ENCODE peak calls at places on chromosomes 16 and 17, in four cellular contexts. One of them, this sample, is unnamed.

GRCh38 chr16:72878301-72879269 is 169.3 kb downstream of the ZFHX3 start:
- DNase-seq in psoas muscle: no peak
- DNase-seq in nephron progenitor cell: no peak
- DNase-seq in AG04449: no peak
- DNase-seq in this sample: no peak

GRCh38 chr17:14052886-14053615 is 16.3 kb upstream of the COX10 start:
- DNase-seq in psoas muscle: no peak
- DNase-seq in nephron progenitor cell: no peak
- DNase-seq in AG04449: no peak
- DNase-seq in this sample: no peak

GRCh38 chr17:61405047-61405685 is 5.5 kb downstream of the TBX2 start:
- DNase-seq in psoas muscle: peak
- DNase-seq in nephron progenitor cell: peak
- DNase-seq in AG04449: no peak
- DNase-seq in this sample: no peak

GRCh38 chr17:83160443-83161297 is 81.3 kb downstream of the METRNL start:
- DNase-seq in psoas muscle: no peak
- DNase-seq in nephron progenitor cell: no peak
- DNase-seq in AG04449: no peak
- DNase-seq in this sample: no peak

GRCh38 chr17:52762794-52763167 is 604.3 kb upstream of the CA10 start:
- DNase-seq in psoas muscle: no peak
- DNase-seq in nephron progenitor cell: no peak
- DNase-seq in AG04449: no peak
- DNase-seq in this sample: no peak

GRCh38 chr16:15827709-15828343 is 29.0 kb downstream of the MYH11 start:
- DNase-seq in psoas muscle: no peak
- DNase-seq in nephron progenitor cell: no peak
- DNase-seq in AG04449: no peak
- DNase-seq in this sample: no peak

GRCh38 chr17:32117399-32117798 is 24.9 kb upstream of the RHOT1 start:
- DNase-seq in psoas muscle: no peak
- DNase-seq in nephron progenitor cell: no peak
- DNase-seq in AG04449: no peak
- DNase-seq in this sample: no peak

GRCh38 chr17:79977161-79977631 is 58.5 kb downstream of the TBC1D16 start:
- DNase-seq in psoas muscle: no peak
- DNase-seq in nephron progenitor cell: no peak
- DNase-seq in AG04449: no peak
- DNase-seq in this sample: no peak

GRCh38 chr17:37673386-37673785 is 30.1 kb upstream of the DDX52 start:
- DNase-seq in psoas muscle: no peak
- DNase-seq in nephron progenitor cell: no peak
- DNase-seq in AG04449: no peak
- DNase-seq in this sample: no peak

GRCh38 chr16:74477226-74477625 is 55.9 kb upstream of the CLEC18B start:
- DNase-seq in psoas muscle: no peak
- DNase-seq in nephron progenitor cell: no peak
- DNase-seq in AG04449: no peak
- DNase-seq in this sample: no peak

GRCh38 chr16:87924041-87924851 is 12.1 kb downstream of the CA5A start:
- DNase-seq in psoas muscle: no peak
- DNase-seq in nephron progenitor cell: no peak
- DNase-seq in AG04449: no peak
- DNase-seq in this sample: no peak

GRCh38 chr16:72995151-72995881 is 52.6 kb downstream of the ZFHX3 start:
- DNase-seq in psoas muscle: no peak
- DNase-seq in nephron progenitor cell: peak
- DNase-seq in AG04449: no peak
- DNase-seq in this sample: peak

DNA sequence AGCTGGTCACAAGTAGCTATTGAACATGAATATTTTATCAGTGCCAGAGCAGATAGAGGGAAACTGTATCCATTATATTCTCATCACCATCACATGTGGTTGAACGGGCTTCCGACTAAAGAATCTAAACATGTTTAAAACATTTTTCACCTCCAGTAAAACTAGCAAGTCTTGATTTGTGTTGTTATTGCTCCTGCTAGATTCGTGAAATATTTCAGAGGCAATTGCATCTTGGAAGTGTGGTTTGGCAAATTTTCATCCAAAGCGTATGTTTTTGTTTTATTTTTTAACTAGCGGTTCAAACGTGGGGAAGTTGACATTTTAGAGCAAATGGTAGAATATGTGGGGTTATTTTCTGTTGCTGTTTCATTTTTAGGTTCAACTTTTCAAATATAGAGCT is 483.0 kb downstream of the CDH13 start:
- DNase-seq in psoas muscle: no peak
- DNase-seq in nephron progenitor cell: no peak
- DNase-seq in AG04449: no peak
- DNase-seq in this sample: no peak
- TF ChIP-seq CTCF in psoas muscle: no peak
- TF ChIP-seq CTCF in nephron progenitor cell: no peak
- TF ChIP-seq CTCF in AG04449: no peak
- TF ChIP-seq CTCF in this sample: no peak

DNA sequence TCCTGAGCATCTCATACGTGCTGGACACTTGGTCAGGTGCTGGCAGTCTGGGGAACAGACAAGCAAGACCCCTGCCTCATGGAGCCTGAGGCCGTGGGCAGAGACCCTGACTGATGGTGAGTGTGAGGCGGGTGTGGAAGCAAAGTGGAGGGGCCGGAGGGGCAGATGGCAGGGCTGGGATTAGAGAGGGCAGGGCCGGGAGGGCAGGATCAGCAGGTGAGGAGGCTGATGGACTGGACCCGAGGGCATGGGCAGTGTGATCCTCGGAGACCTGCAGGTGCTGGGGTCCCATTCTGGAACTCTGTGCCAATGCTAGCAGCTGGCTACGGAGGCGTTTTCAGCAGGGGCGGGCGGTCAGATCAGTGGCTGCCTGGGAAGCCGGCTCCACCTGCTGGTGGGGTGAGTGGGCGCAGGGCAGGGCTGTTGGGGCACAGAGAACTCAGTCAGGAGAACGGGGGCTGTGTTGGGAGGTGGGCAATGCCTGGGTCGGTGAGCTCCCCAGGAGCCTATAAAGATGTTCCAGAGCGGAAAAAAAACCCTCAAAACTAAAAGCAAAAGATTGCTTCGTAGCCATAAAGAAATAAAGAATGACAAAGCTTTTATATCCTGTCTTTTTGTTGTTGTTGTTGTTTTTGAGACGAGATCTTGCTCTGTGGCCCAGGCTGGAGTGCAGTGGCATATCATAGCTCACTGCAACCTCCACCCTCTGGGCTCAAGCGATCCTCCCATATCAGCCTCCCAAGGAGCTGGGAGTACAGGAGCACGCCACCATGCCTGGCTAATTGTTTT is 8.9 kb upstream of the C16orf74 start:
- DNase-seq in psoas muscle: peak
- DNase-seq in nephron progenitor cell: no peak
- DNase-seq in AG04449: no peak
- DNase-seq in this sample: no peak
- TF ChIP-seq CTCF in psoas muscle: peak
- TF ChIP-seq CTCF in nephron progenitor cell: no peak
- TF ChIP-seq CTCF in AG04449: peak
- TF ChIP-seq CTCF in this sample: peak

GRCh38 chr17:57665696-57666095 is 79.4 kb downstream of the CCDC182 start:
- DNase-seq in psoas muscle: no peak
- DNase-seq in nephron progenitor cell: no peak
- DNase-seq in AG04449: no peak
- DNase-seq in this sample: no peak

GRCh38 chr17:57665128-57665527 is 80.0 kb downstream of the CCDC182 start:
- DNase-seq in psoas muscle: no peak
- DNase-seq in nephron progenitor cell: no peak
- DNase-seq in AG04449: no peak
- DNase-seq in this sample: no peak

GRCh38 chr17:57662021-57662420 is 83.1 kb downstream of the CCDC182 start:
- DNase-seq in psoas muscle: no peak
- DNase-seq in nephron progenitor cell: no peak
- DNase-seq in AG04449: no peak
- DNase-seq in this sample: no peak

GRCh38 chr17:57663326-57664070 is 81.6 kb downstream of the CCDC182 start:
- DNase-seq in psoas muscle: no peak
- DNase-seq in nephron progenitor cell: no peak
- DNase-seq in AG04449: no peak
- DNase-seq in this sample: no peak

GRCh38 chr17:57662644-57663308 is 82.3 kb downstream of the CCDC182 start:
- DNase-seq in psoas muscle: peak
- DNase-seq in nephron progenitor cell: peak
- DNase-seq in AG04449: peak
- DNase-seq in this sample: peak
- TF ChIP-seq CTCF in psoas muscle: peak
- TF ChIP-seq CTCF in nephron progenitor cell: no peak
- TF ChIP-seq CTCF in AG04449: no peak
- TF ChIP-seq CTCF in this sample: no peak

GRCh38 chr17:78449983-78450382 is 71.5 kb downstream of the PGS1 start:
- DNase-seq in psoas muscle: no peak
- DNase-seq in nephron progenitor cell: no peak
- DNase-seq in AG04449: no peak
- DNase-seq in this sample: no peak

GRCh38 chr17:78450696-78451344 is 72.4 kb downstream of the PGS1 start:
- DNase-seq in psoas muscle: peak
- DNase-seq in nephron progenitor cell: no peak
- DNase-seq in AG04449: no peak
- DNase-seq in this sample: no peak

GRCh38 chr17:78444392-78444791 is 65.9 kb downstream of the PGS1 start:
- DNase-seq in psoas muscle: no peak
- DNase-seq in nephron progenitor cell: no peak
- DNase-seq in AG04449: no peak
- DNase-seq in this sample: no peak

GRCh38 chr17:78446833-78447232 is 68.4 kb downstream of the PGS1 start:
- DNase-seq in psoas muscle: no peak
- DNase-seq in nephron progenitor cell: no peak
- DNase-seq in AG04449: no peak
- DNase-seq in this sample: no peak

DNA sequence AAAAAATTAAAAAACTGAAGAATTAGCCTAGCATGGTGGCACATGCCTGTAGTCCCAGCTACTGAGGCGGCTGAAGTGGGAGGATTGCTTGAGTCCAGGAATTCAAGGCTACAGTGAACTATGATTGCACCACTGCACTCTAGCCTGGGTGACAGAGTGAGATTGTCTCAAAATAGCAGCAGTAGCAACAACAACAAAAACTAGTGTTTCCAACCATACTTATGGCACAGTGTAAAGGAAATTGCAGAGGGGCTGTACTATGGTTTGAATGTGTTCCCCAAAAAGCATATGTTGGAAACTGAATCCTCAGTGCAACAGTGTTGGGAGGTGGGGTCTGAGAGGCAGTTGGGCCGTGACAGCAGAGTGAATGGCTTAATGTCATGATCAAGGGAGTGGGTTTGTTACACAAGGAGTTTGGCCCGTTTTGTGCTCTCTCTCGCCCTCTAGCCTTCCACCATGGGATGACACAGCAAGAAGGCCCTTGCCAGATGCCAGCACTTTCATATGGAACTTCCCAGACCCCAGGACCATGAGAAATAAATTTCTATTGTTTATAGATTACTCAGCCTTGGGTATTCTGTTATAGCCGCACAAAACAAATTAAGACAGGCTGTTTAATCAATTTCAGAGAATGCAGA is 70.0 kb downstream of the PGS1 start:
- DNase-seq in psoas muscle: no peak
- DNase-seq in nephron progenitor cell: no peak
- DNase-seq in AG04449: no peak
- DNase-seq in this sample: no peak
- TF ChIP-seq CTCF in psoas muscle: no peak
- TF ChIP-seq CTCF in nephron progenitor cell: peak
- TF ChIP-seq CTCF in AG04449: no peak
- TF ChIP-seq CTCF in this sample: peak

GRCh38 chr17:28725166-28725659 is 820 bp downstream of the TLCD1 start:
- DNase-seq in psoas muscle: no peak
- DNase-seq in nephron progenitor cell: no peak
- DNase-seq in AG04449: no peak
- DNase-seq in this sample: no peak
- TF ChIP-seq CTCF in psoas muscle: no peak
- TF ChIP-seq CTCF in nephron progenitor cell: no peak
- TF ChIP-seq CTCF in AG04449: no peak
- TF ChIP-seq CTCF in this sample: peak

DNA sequence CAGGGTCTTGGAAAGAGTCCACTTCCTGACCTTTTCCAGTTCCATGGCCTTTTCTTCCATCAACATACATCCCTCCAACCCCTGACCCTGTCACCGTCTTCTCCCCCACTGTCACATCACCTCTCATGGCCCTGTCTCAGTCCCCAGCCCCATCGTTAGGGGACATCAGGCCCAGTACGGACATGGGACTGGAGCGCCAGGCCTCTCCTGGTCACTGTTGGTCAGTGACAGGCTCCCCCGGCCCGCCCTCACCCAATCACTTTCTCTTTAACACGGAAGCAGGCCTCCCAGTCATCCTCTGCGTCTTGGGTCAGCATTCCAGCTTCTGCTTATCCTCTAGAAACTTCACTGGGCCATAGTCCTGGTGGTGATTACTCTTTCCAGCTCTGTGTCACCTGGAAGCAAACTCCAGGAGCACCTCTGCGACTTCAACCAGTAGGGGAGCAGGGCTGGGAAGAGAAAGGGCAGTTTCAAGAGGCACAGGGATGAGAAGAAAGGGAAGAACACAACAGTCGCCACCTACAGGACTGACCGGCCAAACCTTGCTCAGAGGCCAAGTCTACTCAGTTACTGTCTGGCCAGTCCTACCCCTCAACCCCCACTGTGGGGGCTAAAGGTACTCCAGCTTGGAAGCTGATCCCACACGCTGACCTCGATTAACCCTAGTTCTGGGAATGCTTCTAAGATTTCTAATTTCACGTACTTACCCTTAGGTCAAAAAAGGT is 15.9 kb upstream of the ICAM2 start:
- DNase-seq in psoas muscle: no peak
- DNase-seq in nephron progenitor cell: no peak
- DNase-seq in AG04449: no peak
- DNase-seq in this sample: no peak
- TF ChIP-seq CTCF in psoas muscle: no peak
- TF ChIP-seq CTCF in nephron progenitor cell: no peak
- TF ChIP-seq CTCF in AG04449: no peak
- TF ChIP-seq CTCF in this sample: no peak

GRCh38 chr17:76132574-76133338 is 8.3 kb downstream of the FOXJ1 start:
- DNase-seq in psoas muscle: no peak
- DNase-seq in nephron progenitor cell: no peak
- DNase-seq in AG04449: no peak
- DNase-seq in this sample: no peak
- TF ChIP-seq CTCF in psoas muscle: no peak
- TF ChIP-seq CTCF in nephron progenitor cell: no peak
- TF ChIP-seq CTCF in AG04449: no peak
- TF ChIP-seq CTCF in this sample: no peak

This sample was measured in neural crest cell.